ENCODE peak calls at places on chromosomes 12 and 14, in nine cellular contexts. Y is fibroblast of pulmonary artery; D is AG04450; T is H1; K is OCI-LY7; O is glutamatergic neuron; R is WTC11; U is CD4-positive, alpha-beta T cell; L is bronchial epithelial cell. Q is an unnamed sample.

GRCh38 chr14:26709019-26709418 is 111.2 kb upstream of the NOVA1 start:
- DNase-seq in R (no peak), O (no peak), K (no peak), L (peak), Y (peak), U (no peak), D (no peak), T (no peak), Q (no peak)

GRCh38 chr12:54411398-54412241 is 7.4 kb downstream of the ITGA5 start:
- DNase-seq in D (peak), K (peak), T (peak), U (peak), Y (peak), L (peak), O (no peak), R (peak), Q (peak)

GRCh38 chr14:69682607-69683263 is 71.3 kb downstream of the SUSD6 start:
- DNase-seq in T (no peak), Y (peak), L (peak), U (no peak), D (no peak), K (no peak), R (no peak), O (no peak), Q (no peak)

GRCh38 chr14:53458368-53458814 is 305.3 kb upstream of the DDHD1 start:
- DNase-seq in D (peak), R (no peak), K (no peak), L (peak), T (no peak), Y (peak), U (no peak), O (no peak), Q (no peak)

GRCh38 chr14:37587881-37588666 is 7.0 kb downstream of the FOXA1 start:
- DNase-seq in O (peak), L (peak), K (no peak), T (peak), U (no peak), R (peak), Y (no peak), D (no peak), Q (no peak)

GRCh38 chr12:51980051-51980808 is 26.5 kb upstream of the TAMALIN start:
- DNase-seq in D (no peak), R (peak), Y (peak), L (peak), T (peak), K (peak), O (peak), U (peak), Q (peak)

GRCh38 chr14:53613404-53614253 is 343.0 kb downstream of the BMP4 start:
- DNase-seq in Y (no peak), K (peak), U (no peak), O (no peak), L (peak), T (no peak), D (peak), R (no peak), Q (no peak)

GRCh38 chr12:50066402-50066801 is 9.0 kb downstream of the ASIC1 start:
- DNase-seq in U (no peak), K (no peak), D (peak), L (peak), T (no peak), R (no peak), O (no peak), Y (peak), Q (no peak)

GRCh38 chr14:76152333-76152681 is 585 bp downstream of the GPATCH2L start:
- DNase-seq in O (peak), R (peak), U (peak), T (no peak), L (peak), Y (peak), D (peak), K (peak), Q (peak)

GRCh38 chr14:63438065-63438757 is 105.0 kb downstream of the PPP2R5E start:
- DNase-seq in K (peak), L (peak), Y (peak), D (peak), U (peak), T (no peak), O (no peak), R (no peak), Q (peak)

GRCh38 chr12:68264864-68265256 is 11.5 kb upstream of the IL22 start:
- DNase-seq in D (no peak), R (no peak), T (no peak), Y (peak), U (no peak), K (no peak), L (no peak), O (no peak), Q (no peak)

GRCh38 chr12:10967409-10967808 is 19.3 kb downstream of the TAS2R50 start:
- DNase-seq in O (no peak), U (no peak), L (peak), D (peak), K (no peak), T (no peak), Y (peak), R (no peak), Q (no peak)

GRCh38 chr12:132747395-132747794 is 14.2 kb downstream of the ANKLE2 start:
- DNase-seq in Y (no peak), O (no peak), R (no peak), U (no peak), D (no peak), L (no peak), K (no peak), T (no peak), Q (no peak)

GRCh38 chr12:76863811-76864210 is 15.0 kb downstream of the CSRP2 start:
- DNase-seq in Y (no peak), K (no peak), O (no peak), U (no peak), L (no peak), R (no peak), T (no peak), D (no peak), Q (no peak)

GRCh38 chr12:45178771-45179170 is 37.1 kb upstream of the ANO6 start:
- DNase-seq in K (no peak), U (no peak), T (no peak), L (no peak), D (no peak), O (no peak), Y (no peak), R (no peak), Q (no peak)

GRCh38 chr12:5873341-5873919 is 71.6 kb downstream of the ANO2 start:
- DNase-seq in U (no peak), K (no peak), L (no peak), Y (no peak), R (peak), O (no peak), D (no peak), T (peak), Q (no peak)

GRCh38 chr12:5870183-5870582 is 74.9 kb downstream of the ANO2 start:
- DNase-seq in R (no peak), O (no peak), Y (no peak), D (no peak), K (no peak), L (no peak), U (no peak), T (no peak), Q (no peak)

GRCh38 chr12:5874514-5874913 is 70.5 kb downstream of the ANO2 start:
- DNase-seq in U (no peak), O (no peak), K (no peak), Y (no peak), L (no peak), T (no peak), R (no peak), D (no peak), Q (no peak)

GRCh38 chr12:5871741-5872140 is 73.3 kb downstream of the ANO2 start:
- DNase-seq in K (no peak), O (no peak), T (no peak), R (no peak), Y (no peak), D (no peak), L (no peak), U (no peak), Q (no peak)

GRCh38 chr12:5872745-5873144 is 72.3 kb downstream of the ANO2 start:
- DNase-seq in K (no peak), O (no peak), L (peak), Y (no peak), U (no peak), T (no peak), R (no peak), D (no peak), Q (no peak)
- TF ChIP-seq CTCF in K (peak), O (peak), L (peak), Y (no peak), U (no peak), T (peak), R (no peak), D (peak), Q (no peak)

GRCh38 chr14:104724981-104725771 is 1.1 kb downstream of the ADSS1 start:
- DNase-seq in L (no peak), K (no peak), T (peak), D (no peak), U (no peak), R (peak), O (peak), Y (peak), Q (no peak)
- TF ChIP-seq CTCF in L (peak), K (peak), T (peak), D (peak), U (no peak), R (no peak), O (no peak), Y (peak), Q (no peak)

GRCh38 chr12:99806304-99806703 is 158.8 kb downstream of the GARIN6 start:
- DNase-seq in D (no peak), K (no peak), Y (no peak), O (no peak), T (no peak), L (no peak), U (no peak), R (no peak), Q (no peak)

GRCh38 chr12:99809921-99810320 is 162.4 kb downstream of the GARIN6 start:
- DNase-seq in Y (no peak), U (no peak), K (no peak), O (no peak), L (no peak), D (no peak), R (no peak), T (no peak), Q (no peak)

GRCh38 chr12:99810718-99811593 is 163.4 kb downstream of the GARIN6 start:
- DNase-seq in K (peak), T (no peak), O (no peak), U (no peak), Y (peak), L (peak), D (no peak), R (no peak), Q (no peak)
- TF ChIP-seq CTCF in K (peak), T (peak), O (peak), U (no peak), Y (peak), L (peak), D (peak), R (no peak), Q (no peak)

GRCh38 chr12:113197518-113198077 is 12.1 kb downstream of the RITA1 start:
- DNase-seq in O (no peak), D (no peak), T (no peak), K (peak), Y (no peak), R (no peak), U (no peak), L (no peak), Q (no peak)

GRCh38 chr12:113195598-113195997 is 10.1 kb downstream of the RITA1 start:
- DNase-seq in L (no peak), O (no peak), Y (no peak), T (no peak), U (no peak), K (no peak), D (no peak), R (no peak), Q (no peak)

GRCh38 chr12:113196582-113196981 is 11.1 kb downstream of the RITA1 start:
- DNase-seq in D (no peak), L (no peak), O (no peak), T (no peak), R (no peak), U (no peak), Y (no peak), K (no peak), Q (no peak)

GRCh38 chr12:113196996-113197395 is 11.5 kb downstream of the RITA1 start:
- DNase-seq in U (peak), O (peak), R (peak), L (peak), T (peak), D (no peak), Y (peak), K (peak), Q (peak)

GRCh38 chr12:113194971-113195391 is 9.5 kb downstream of the RITA1 start:
- DNase-seq in K (no peak), R (no peak), L (no peak), Y (peak), T (no peak), D (no peak), O (no peak), U (no peak), Q (no peak)
- TF ChIP-seq CTCF in K (no peak), R (no peak), L (no peak), Y (no peak), T (no peak), D (no peak), O (no peak), U (no peak), Q (no peak)

DNA sequence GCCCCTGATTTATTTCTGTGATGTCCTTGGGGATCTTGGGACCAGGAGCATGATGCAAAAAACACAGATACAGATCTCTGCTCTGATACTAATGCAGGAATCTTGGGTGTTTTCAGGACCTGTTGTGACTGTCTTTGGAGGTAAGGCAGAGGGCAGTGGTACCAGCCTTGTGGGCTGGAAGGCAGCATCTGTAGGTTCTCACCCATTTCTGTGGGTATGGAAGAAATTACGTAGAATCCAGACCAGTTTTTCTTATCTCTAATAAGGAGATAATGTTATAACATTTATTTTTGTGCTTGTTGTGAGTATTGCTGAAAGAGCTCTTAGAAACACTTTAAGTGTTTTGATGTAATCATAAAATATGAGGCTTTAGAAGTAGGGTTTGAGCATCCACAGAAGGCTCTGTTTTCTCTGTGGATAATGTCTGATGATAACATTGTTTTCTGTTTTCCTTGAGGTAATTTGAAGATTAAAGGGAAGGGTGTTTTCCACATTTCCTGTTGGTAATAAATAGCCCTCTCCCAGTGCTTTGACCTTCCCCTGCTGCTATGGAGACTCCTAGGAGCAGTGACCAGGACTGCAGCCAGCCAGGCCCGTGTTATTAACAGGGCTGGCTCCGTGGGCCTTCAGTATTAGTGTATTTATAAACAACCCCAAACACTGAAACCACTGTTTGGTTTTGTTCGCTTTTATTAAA is 9.4 kb upstream of the DCP1B start:
- DNase-seq in O (no peak), D (no peak), K (no peak), R (no peak), Y (peak), U (no peak), L (no peak), T (no peak), Q (no peak)
- TF ChIP-seq CTCF in O (no peak), D (no peak), K (no peak), R (no peak), Y (peak), U (no peak), L (no peak), T (no peak), Q (no peak)

DNA sequence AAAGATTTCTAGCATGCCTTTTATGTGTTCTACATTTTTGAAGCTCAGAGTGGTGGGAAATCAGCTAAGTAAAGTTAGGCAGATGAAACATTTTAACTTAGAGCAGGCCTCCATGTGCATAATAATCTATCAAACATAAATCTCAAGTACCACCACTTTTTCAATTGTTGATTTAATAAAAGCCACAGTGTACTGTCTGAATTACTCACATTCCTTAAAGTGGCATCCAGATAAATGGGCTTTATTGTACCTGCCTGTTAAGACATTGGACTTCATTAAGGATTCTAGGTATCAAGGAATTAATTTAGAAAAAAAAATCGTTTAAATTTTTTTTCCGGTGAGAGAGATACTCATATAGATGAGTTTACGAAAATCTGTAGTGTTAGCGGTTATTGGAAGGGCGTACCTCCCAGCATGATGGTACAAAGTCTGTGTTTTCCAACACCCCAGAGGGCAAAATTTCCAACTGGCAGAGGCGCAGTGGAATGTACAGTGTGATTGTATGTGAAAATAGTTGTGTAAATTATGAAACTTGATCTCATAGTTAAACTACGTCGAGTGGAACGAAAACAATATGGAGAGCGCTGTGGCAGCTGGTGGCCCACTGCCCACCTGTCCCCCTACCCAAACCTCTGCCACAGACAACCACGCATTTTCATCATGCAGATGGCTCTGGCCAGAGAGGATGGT is 25.0 kb downstream of the ELK3 start:
- DNase-seq in D (no peak), R (no peak), T (no peak), O (no peak), L (peak), Y (no peak), U (no peak), K (no peak), Q (no peak)
- TF ChIP-seq CTCF in D (no peak), R (no peak), T (no peak), O (no peak), L (no peak), Y (no peak), U (no peak), K (no peak), Q (no peak)

DNA sequence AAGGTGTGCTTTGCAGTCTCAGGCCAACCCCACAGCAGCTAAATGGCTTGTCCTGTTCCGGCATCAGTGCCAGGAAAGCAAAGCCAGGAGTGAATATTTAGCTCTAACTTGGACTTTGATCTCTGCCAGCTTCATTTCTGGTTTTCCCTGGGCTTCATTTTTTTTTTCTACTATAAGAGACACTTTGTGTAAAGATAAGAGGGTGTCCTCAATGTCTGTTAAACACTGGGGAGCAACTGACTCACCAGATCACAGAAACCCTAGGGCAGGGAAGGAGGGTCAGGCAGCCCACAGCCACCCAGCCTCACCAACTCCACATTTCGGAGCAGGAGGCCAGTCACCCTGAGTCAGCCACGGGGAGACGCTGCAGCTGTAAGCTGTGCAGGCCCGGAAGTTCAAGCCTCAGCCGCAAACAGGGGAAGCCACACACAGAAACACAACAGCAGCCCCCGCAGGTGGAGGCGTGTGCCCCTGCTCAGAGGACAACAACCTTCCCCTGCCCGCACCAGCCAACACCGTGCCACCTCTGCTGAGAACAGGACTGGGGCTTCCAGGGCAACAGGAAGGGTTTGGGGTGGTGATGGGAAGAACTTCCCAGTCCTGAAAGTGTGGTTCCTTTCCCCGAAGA is 6.3 kb downstream of the TNFRSF1A start:
- DNase-seq in K (peak), U (peak), R (peak), L (peak), Y (peak), O (no peak), D (peak), T (peak), Q (peak)
- TF ChIP-seq CTCF in K (peak), U (peak), R (no peak), L (peak), Y (peak), O (no peak), D (peak), T (peak), Q (peak)

DNA sequence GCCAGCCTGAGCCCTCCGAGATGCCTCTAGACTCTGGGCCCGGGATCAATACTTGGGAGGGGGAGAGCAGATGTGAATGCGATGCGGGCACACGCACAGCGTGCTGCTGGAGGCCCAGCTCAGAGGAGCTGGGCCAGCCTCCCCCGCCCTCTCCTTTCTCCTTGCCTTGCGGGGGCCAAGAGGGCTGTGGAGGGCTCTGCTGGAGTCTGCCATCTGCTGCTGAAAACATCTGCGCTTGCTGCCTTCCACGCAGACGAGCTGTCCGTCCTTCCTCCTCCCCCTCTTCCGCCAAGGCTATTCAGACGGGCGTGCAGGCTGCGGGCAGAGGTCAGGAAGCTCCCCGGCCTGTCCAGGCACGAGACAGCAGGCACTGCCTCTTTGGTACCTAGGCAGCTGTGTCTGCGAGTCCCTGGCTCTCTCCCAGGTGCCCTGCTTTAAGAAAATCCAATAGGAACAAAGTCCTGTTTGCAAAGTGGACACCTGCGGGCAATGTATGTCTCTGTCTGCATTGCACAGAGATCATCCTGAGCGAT is 75.2 kb downstream of the SPRING1 start:
- DNase-seq in R (no peak), L (no peak), T (no peak), D (peak), U (no peak), K (no peak), O (peak), Y (no peak), Q (no peak)
- TF ChIP-seq CTCF in R (no peak), L (no peak), T (no peak), D (peak), U (no peak), K (no peak), O (no peak), Y (no peak), Q (no peak)

GRCh38 chr12:24960222-24960855 is 11.4 kb upstream of the BCAT1 start:
- DNase-seq in U (no peak), D (no peak), K (peak), T (peak), O (peak), L (peak), R (peak), Y (peak), Q (no peak)
- TF ChIP-seq CTCF in U (no peak), D (peak), K (peak), T (peak), O (peak), L (peak), R (no peak), Y (peak), Q (peak)